ENCODE peak calls at places on chromosomes 13 and 19, in seven cellular contexts. S is IMR-90, Y is SK-N-SH, A is colonic mucosa, E is stomach, T is brain microvascular endothelial cell, K is lower lobe of right lung. Q is an unnamed sample.

GRCh38 chr13:108615241-108615640 is 14.2 kb upstream of the MYO16 start:
- DNase-seq in S (no peak), Y (no peak), A (no peak), E (no peak), T (no peak), K (no peak), Q (no peak)

GRCh38 chr19:37466277-37466797 is 907 bp downstream of the ZNF569 start:
- DNase-seq in S (no peak), Y (no peak), A (no peak), E (no peak), T (no peak), K (no peak), Q (no peak)

GRCh38 chr19:4172861-4173473 is 9.4 kb downstream of the SIRT6 start:
- DNase-seq in S (peak; percentile 14), Y (peak; percentile 84), A (peak; percentile 82), E (peak; percentile 59), T (peak; percentile 7), K (peak; percentile 60), Q (no peak)

GRCh38 chr13:44049546-44049945 is 169.8 kb downstream of the LACC1 start:
- DNase-seq in S (no peak), Y (no peak), A (no peak), E (no peak), T (no peak), K (no peak), Q (no peak)

GRCh38 chr13:62799931-62800436 is 1384.3 kb upstream of the PCDH20 start:
- DNase-seq in S (no peak), Y (no peak), A (no peak), E (no peak), T (no peak), K (no peak), Q (no peak)

GRCh38 chr19:6090634-6091033 is 19.7 kb downstream of the RFX2 start:
- DNase-seq in S (no peak), Y (no peak), A (no peak), E (no peak), T (no peak), K (no peak), Q (no peak)

GRCh38 chr13:58953638-58954037 is 1210.1 kb downstream of the DIAPH3 start:
- DNase-seq in S (no peak), Y (no peak), A (no peak), E (no peak), T (no peak), K (no peak), Q (no peak)

GRCh38 chr19:48812094-48812929 is 1.5 kb upstream of the BCAT2 start:
- DNase-seq in S (peak; percentile 13), Y (peak; percentile 97), A (peak; percentile 91), E (peak; percentile 93), T (peak; percentile 23), K (peak; percentile 93), Q (no peak)

GRCh38 chr13:74039154-74039553 is 95.0 kb downstream of the KLF12 start:
- DNase-seq in S (no peak), Y (no peak), A (no peak), E (no peak), T (no peak), K (no peak), Q (no peak)

GRCh38 chr13:74039667-74040066 is 94.5 kb downstream of the KLF12 start:
- DNase-seq in S (no peak), Y (no peak), A (no peak), E (no peak), T (no peak), K (no peak), Q (no peak)

GRCh38 chr13:74037762-74038161 is 96.4 kb downstream of the KLF12 start:
- DNase-seq in S (no peak), Y (no peak), A (no peak), E (no peak), T (no peak), K (no peak), Q (no peak)

GRCh38 chr13:74036373-74036772 is 97.8 kb downstream of the KLF12 start:
- DNase-seq in S (no peak), Y (no peak), A (no peak), E (no peak), T (no peak), K (no peak), Q (no peak)

GRCh38 chr13:74040200-74040599 is 94.0 kb downstream of the KLF12 start:
- DNase-seq in S (peak; percentile 31), Y (peak; percentile 55), A (peak; percentile 62), E (peak; percentile 36), T (peak; percentile 28), K (no peak), Q (no peak)
- TF ChIP-seq CTCF in S (peak; percentile 49), Y (peak; percentile 56), A (peak; percentile 37), E (no peak), T (peak; percentile 85), K (peak; percentile 48), Q (peak; percentile 47)

GRCh38 chr19:13813147-13813546 is 17.9 kb downstream of the ZSWIM4 start:
- DNase-seq in S (no peak), Y (no peak), A (no peak), E (no peak), T (no peak), K (no peak), Q (no peak)
- H3K36me3 ChIP-seq in S (peaks cover 65% of the 10 kb centered on the region), Y (peaks cover 18% of the 10 kb centered on the region), A (no peaks in the 10 kb centered on the region), E (peaks cover 56% of the 10 kb centered on the region), T (peaks cover 60% of the 10 kb centered on the region), K (peaks cover 59% of the 10 kb centered on the region), Q (peaks cover 45% of the 10 kb centered on the region)

GRCh38 chr19:41741244-41741554 is 14.1 kb upstream of the CEACAM6 start:
- DNase-seq in S (no peak), Y (no peak), A (no peak), E (no peak), T (no peak), K (no peak), Q (no peak)

GRCh38 chr19:41744850-41745249 is 10.5 kb upstream of the CEACAM6 start:
- DNase-seq in S (no peak), Y (no peak), A (peak; percentile 70), E (no peak), T (no peak), K (no peak), Q (no peak)

GRCh38 chr19:41748012-41748411 is 7.3 kb upstream of the CEACAM6 start:
- DNase-seq in S (no peak), Y (no peak), A (no peak), E (no peak), T (no peak), K (no peak), Q (no peak)

GRCh38 chr19:41745761-41746160 is 9.6 kb upstream of the CEACAM6 start:
- DNase-seq in S (no peak), Y (no peak), A (no peak), E (no peak), T (no peak), K (no peak), Q (no peak)

GRCh38 chr19:41746593-41747227 is 8.6 kb upstream of the CEACAM6 start:
- DNase-seq in S (peak; percentile 39), Y (peak; percentile 40), A (peak; percentile 84), E (peak; percentile 73), T (peak; percentile 35), K (peak; percentile 62), Q (no peak)
- TF ChIP-seq CTCF in S (peak; percentile 48), Y (peak; percentile 56), A (peak; percentile 55), E (no peak), T (peak; percentile 72), K (peak; percentile 49), Q (peak; percentile 64)

GRCh38 chr13:76884571-76885202 is 1.5 kb downstream of the KCTD12 start:
- DNase-seq in S (peak; percentile 20), Y (peak; percentile 18), A (peak; percentile 41), E (no peak), T (no peak), K (no peak), Q (no peak)
- H3K36me3 ChIP-seq in S (no peaks in the 10 kb centered on the region), Y (no peaks in the 10 kb centered on the region), A (no peaks in the 10 kb centered on the region), E (no peaks in the 10 kb centered on the region), T (no peaks in the 10 kb centered on the region), K (no peaks in the 10 kb centered on the region), Q (no peaks in the 10 kb centered on the region)

DNA sequence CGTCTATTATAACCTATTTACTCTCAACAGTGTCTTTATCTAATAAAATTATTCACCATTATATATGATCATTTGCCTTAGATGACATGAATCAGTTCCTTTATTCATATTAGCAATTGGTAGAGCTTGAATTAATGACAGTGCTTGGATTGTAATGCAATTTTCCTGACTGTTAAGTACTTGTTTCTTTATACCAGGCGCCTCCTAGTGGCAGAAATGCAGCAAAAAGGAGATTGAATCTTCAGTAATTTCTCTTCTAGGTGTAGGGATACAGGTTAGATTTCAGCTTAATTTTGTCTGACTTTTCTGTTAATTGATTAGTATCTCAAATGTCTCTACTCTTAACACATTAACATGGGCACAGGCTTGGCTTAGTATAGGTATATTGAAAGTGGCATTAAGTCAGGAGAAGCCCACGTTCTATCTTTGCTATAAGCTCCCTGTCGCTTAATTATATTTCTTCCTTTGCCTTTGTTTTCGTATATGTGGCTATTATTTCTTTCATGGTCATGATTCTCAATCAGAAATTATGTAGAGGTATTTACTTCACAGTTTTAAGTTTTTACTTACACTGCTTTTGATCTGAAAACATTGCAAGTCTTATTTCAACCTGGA is 9.1 kb upstream of the LHFPL6 start:
- DNase-seq in S (peak; percentile 78), Y (peak; percentile 44), A (peak; percentile 77), E (peak; percentile 71), T (peak; percentile 76), K (no peak), Q (no peak)
- TF ChIP-seq CTCF in S (peak; percentile 83), Y (peak; percentile 95), A (peak; percentile 73), E (no peak), T (peak; percentile 68), K (peak; percentile 85), Q (peak; percentile 76)

GRCh38 chr19:40208602-40209001 is 9.6 kb downstream of the TTC9B start:
- DNase-seq in S (no peak), Y (no peak), A (no peak), E (no peak), T (no peak), K (no peak), Q (no peak)
- H3K36me3 ChIP-seq in S (peaks cover 45% of the 10 kb centered on the region), Y (peaks cover 6% of the 10 kb centered on the region), A (no peaks in the 10 kb centered on the region), E (peaks cover 79% of the 10 kb centered on the region), T (no peaks in the 10 kb centered on the region), K (peaks cover 33% of the 10 kb centered on the region), Q (peaks cover 11% of the 10 kb centered on the region)

GRCh38 chr19:1049106-1049505 is 9.2 kb downstream of the ABCA7 start:
- DNase-seq in S (no peak), Y (no peak), A (no peak), E (no peak), T (no peak), K (no peak), Q (no peak)

GRCh38 chr19:1047696-1048147 is 7.8 kb downstream of the ABCA7 start:
- DNase-seq in S (no peak), Y (no peak), A (peak; percentile 42), E (no peak), T (no peak), K (no peak), Q (no peak)

GRCh38 chr19:1045247-1045603 is 5.3 kb downstream of the ABCA7 start:
- DNase-seq in S (no peak), Y (peak; percentile 72), A (peak; percentile 57), E (peak; percentile 45), T (no peak), K (no peak), Q (no peak)

GRCh38 chr19:1046836-1047695 is 7.2 kb downstream of the ABCA7 start:
- DNase-seq in S (no peak), Y (no peak), A (no peak), E (no peak), T (no peak), K (no peak), Q (no peak)

DNA sequence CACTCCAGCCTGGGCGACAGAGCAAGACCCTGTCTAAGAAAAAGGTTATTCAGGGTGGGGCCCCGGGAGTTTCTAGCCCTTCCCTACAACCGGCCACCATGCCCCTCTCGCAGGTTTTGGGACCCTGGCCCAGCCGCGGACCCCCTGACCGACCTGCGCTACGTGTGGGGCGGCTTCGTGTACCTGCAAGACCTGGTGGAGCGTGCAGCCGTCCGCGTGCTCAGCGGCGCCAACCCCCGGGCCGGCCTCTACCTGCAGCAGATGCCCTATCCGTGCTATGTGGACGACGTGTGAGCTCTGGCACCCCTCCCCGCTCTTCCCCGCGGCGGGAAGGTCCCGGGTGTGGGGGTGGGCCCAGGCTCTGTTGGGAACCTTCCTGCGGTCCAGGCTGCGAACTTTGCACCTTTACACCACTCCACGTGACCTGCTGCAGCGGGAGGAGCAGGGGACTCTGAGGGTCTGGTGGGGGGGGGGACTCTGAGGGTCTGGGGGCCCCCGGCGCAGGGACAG is 6.3 kb downstream of the ABCA7 start:
- DNase-seq in S (no peak), Y (no peak), A (no peak), E (no peak), T (no peak), K (no peak), Q (no peak)
- TF ChIP-seq CTCF in S (no peak), Y (no peak), A (no peak), E (no peak), T (no peak), K (no peak), Q (no peak)